ENCODE peak calls at places on chromosomes 2 and 18, in five cellular contexts. One of them, this sample, is unnamed. For H3K36me3, the result is how much of the 10 kb centered on the place peaks cover.

GRCh38 chr2:176491172-176491904 is 222.1 kb downstream of the MTX2 start:
- DNase-seq in neural progenitor cell: no peak
- DNase-seq in Panc1: no peak
- DNase-seq in SJSA1: peak
- DNase-seq in ovary: peak
- DNase-seq in this sample: peak

GRCh38 chr2:11743846-11744553 is 2.4 kb upstream of the LPIN1 start:
- DNase-seq in SJSA1: peak
- DNase-seq in ovary: peak
- DNase-seq in neural progenitor cell: peak
- DNase-seq in Panc1: peak
- DNase-seq in this sample: peak

GRCh38 chr18:69701305-69701704 is 246.4 kb downstream of the CD226 start:
- DNase-seq in Panc1: no peak
- DNase-seq in ovary: no peak
- DNase-seq in neural progenitor cell: no peak
- DNase-seq in SJSA1: no peak
- DNase-seq in this sample: no peak

GRCh38 chr18:48575658-48576453 is 37.0 kb downstream of the CTIF start:
- DNase-seq in SJSA1: no peak
- DNase-seq in ovary: no peak
- DNase-seq in neural progenitor cell: no peak
- DNase-seq in Panc1: no peak
- DNase-seq in this sample: peak

GRCh38 chr2:31413876-31414550 is 529 bp downstream of the XDH start:
- DNase-seq in neural progenitor cell: peak
- DNase-seq in SJSA1: no peak
- DNase-seq in Panc1: no peak
- DNase-seq in ovary: no peak
- DNase-seq in this sample: no peak

GRCh38 chr2:127448526-127448925 is 30.3 kb downstream of the PROC start:
- DNase-seq in ovary: no peak
- DNase-seq in Panc1: no peak
- DNase-seq in SJSA1: no peak
- DNase-seq in neural progenitor cell: no peak
- DNase-seq in this sample: no peak

GRCh38 chr2:70921839-70922590 is 13.7 kb upstream of the ATP6V1B1 start:
- DNase-seq in neural progenitor cell: no peak
- DNase-seq in ovary: no peak
- DNase-seq in Panc1: no peak
- DNase-seq in SJSA1: no peak
- DNase-seq in this sample: no peak

GRCh38 chr2:230797515-230798495 is 66.9 kb upstream of the ITM2C start:
- DNase-seq in SJSA1: no peak
- DNase-seq in ovary: no peak
- DNase-seq in Panc1: no peak
- DNase-seq in neural progenitor cell: no peak
- DNase-seq in this sample: no peak

GRCh38 chr2:102024410-102024809 is 32.6 kb downstream of the IL1R2 start:
- DNase-seq in SJSA1: no peak
- DNase-seq in neural progenitor cell: no peak
- DNase-seq in ovary: no peak
- DNase-seq in Panc1: no peak
- DNase-seq in this sample: no peak

GRCh38 chr2:71861186-71862160 is 286.2 kb downstream of the CYP26B1 start:
- DNase-seq in ovary: no peak
- DNase-seq in Panc1: no peak
- DNase-seq in neural progenitor cell: no peak
- DNase-seq in SJSA1: no peak
- DNase-seq in this sample: no peak

GRCh38 chr18:23689031-23689615 is at the start of gene LAMA3:
- DNase-seq in neural progenitor cell: peak
- DNase-seq in SJSA1: no peak
- DNase-seq in ovary: peak
- DNase-seq in Panc1: no peak
- DNase-seq in this sample: peak

GRCh38 chr2:217529271-217529670 is 473.5 kb downstream of the TNS1 start:
- DNase-seq in Panc1: no peak
- DNase-seq in neural progenitor cell: no peak
- DNase-seq in SJSA1: no peak
- DNase-seq in ovary: no peak
- DNase-seq in this sample: no peak

GRCh38 chr18:37251679-37252078 is 313.9 kb downstream of the CELF4 start:
- DNase-seq in Panc1: no peak
- DNase-seq in neural progenitor cell: no peak
- DNase-seq in ovary: no peak
- DNase-seq in SJSA1: no peak
- DNase-seq in this sample: no peak

GRCh38 chr2:191202881-191203397 is 42.3 kb upstream of the MYO1B start:
- DNase-seq in neural progenitor cell: no peak
- DNase-seq in Panc1: no peak
- DNase-seq in SJSA1: no peak
- DNase-seq in ovary: no peak
- DNase-seq in this sample: no peak

GRCh38 chr2:171630812-171631626 is 56.2 kb upstream of the DYNC1I2 start:
- DNase-seq in ovary: no peak
- DNase-seq in SJSA1: no peak
- DNase-seq in Panc1: no peak
- DNase-seq in neural progenitor cell: peak
- DNase-seq in this sample: no peak

GRCh38 chr2:207423886-207424285 is 105.9 kb upstream of the CREB1 start:
- DNase-seq in SJSA1: peak
- DNase-seq in neural progenitor cell: no peak
- DNase-seq in Panc1: no peak
- DNase-seq in ovary: no peak
- DNase-seq in this sample: no peak

GRCh38 chr2:169716938-169717690 is 16.5 kb upstream of the KLHL23 start:
- DNase-seq in SJSA1: peak
- DNase-seq in neural progenitor cell: no peak
- DNase-seq in Panc1: no peak
- DNase-seq in ovary: no peak
- DNase-seq in this sample: no peak

GRCh38 chr2:197028230-197028629 is 101.7 kb upstream of the PGAP1 start:
- DNase-seq in neural progenitor cell: no peak
- DNase-seq in Panc1: peak
- DNase-seq in SJSA1: peak
- DNase-seq in ovary: no peak
- DNase-seq in this sample: no peak

DNA sequence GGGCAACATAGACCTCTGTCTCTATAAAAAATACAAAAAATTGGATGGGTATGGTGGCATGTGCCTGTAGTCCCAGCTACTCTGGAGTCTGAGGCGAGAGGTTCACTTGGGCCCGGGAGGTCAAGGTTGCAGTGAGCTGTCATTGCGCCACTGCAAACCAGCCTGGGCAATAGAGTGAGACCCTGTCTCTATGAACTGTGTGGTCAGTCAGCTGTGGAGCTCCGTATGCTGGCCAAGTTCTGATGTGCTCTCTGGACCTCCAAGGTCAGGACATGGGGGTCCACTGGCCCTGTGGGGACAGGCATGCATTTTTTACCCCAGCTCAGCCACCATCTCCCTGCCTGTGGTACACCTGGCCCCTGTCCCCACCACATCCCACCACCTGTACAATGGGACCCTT is 71.6 kb downstream of the TMEM131 start:
- DNase-seq in neural progenitor cell: no peak
- DNase-seq in Panc1: no peak
- DNase-seq in SJSA1: no peak
- DNase-seq in ovary: no peak
- DNase-seq in this sample: no peak
- H3K36me3 ChIP-seq in neural progenitor cell: under half
- H3K36me3 ChIP-seq in Panc1: under half
- H3K36me3 ChIP-seq in SJSA1: under half
- H3K36me3 ChIP-seq in ovary: under half
- H3K36me3 ChIP-seq in this sample: under half

GRCh38 chr2:165927774-165928173 is 25.8 kb downstream of the TTC21B start:
- DNase-seq in Panc1: no peak
- DNase-seq in ovary: no peak
- DNase-seq in SJSA1: no peak
- DNase-seq in neural progenitor cell: no peak
- DNase-seq in this sample: no peak
- H3K36me3 ChIP-seq in Panc1: under half
- H3K36me3 ChIP-seq in ovary: under half
- H3K36me3 ChIP-seq in SJSA1: half or more
- H3K36me3 ChIP-seq in neural progenitor cell: under half
- H3K36me3 ChIP-seq in this sample: under half

GRCh38 chr18:62549755-62550154 is 26.9 kb downstream of the ZCCHC2 start:
- DNase-seq in Panc1: no peak
- DNase-seq in neural progenitor cell: no peak
- DNase-seq in SJSA1: no peak
- DNase-seq in ovary: no peak
- DNase-seq in this sample: no peak
- H3K36me3 ChIP-seq in Panc1: under half
- H3K36me3 ChIP-seq in neural progenitor cell: under half
- H3K36me3 ChIP-seq in SJSA1: under half
- H3K36me3 ChIP-seq in ovary: under half
- H3K36me3 ChIP-seq in this sample: under half

DNA sequence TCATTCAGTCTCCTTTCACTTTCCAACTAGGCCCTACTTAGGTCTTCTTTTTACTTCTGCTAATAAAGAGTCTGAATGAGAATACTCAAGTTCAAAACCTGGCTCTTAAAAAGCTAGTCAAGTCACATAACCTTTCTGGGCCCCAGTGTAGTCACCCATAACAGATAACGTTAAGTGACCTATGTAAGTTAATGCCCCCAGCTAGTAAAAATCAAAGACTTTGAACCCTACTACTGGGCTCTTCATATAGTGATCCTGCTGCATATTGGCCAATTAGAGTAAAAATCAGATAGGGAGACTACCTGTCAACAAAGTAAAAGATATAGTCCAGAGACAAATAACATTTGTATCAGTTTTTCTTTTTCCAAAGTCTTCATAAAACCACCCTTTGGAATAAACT is 17.7 kb downstream of the ARL5A start:
- DNase-seq in Panc1: no peak
- DNase-seq in SJSA1: no peak
- DNase-seq in ovary: no peak
- DNase-seq in neural progenitor cell: no peak
- DNase-seq in this sample: no peak
- H3K36me3 ChIP-seq in Panc1: under half
- H3K36me3 ChIP-seq in SJSA1: under half
- H3K36me3 ChIP-seq in ovary: under half
- H3K36me3 ChIP-seq in neural progenitor cell: under half
- H3K36me3 ChIP-seq in this sample: under half

DNA sequence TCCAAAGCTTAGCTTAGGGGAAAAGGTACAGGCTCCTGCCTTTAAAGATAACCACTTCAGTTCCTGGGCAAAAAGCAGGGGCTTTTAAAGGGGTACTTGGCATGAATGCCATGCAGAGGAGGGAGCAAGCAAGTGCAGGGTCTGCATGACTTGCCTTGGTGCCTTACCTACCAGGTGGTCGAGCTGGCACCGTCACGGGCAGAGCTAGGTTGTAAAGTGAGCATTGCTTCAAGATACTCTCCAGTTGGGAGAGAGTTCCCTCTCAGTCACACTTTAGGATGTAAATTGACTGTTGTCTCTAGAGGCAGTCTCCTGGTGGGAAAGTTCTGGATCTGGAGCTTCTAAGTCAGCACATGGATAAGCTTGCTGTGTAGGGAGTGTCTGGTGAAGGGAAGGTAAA is 58.6 kb upstream of the MCFD2 start:
- DNase-seq in SJSA1: no peak
- DNase-seq in neural progenitor cell: no peak
- DNase-seq in ovary: no peak
- DNase-seq in Panc1: no peak
- DNase-seq in this sample: no peak
- H3K36me3 ChIP-seq in SJSA1: under half
- H3K36me3 ChIP-seq in neural progenitor cell: under half
- H3K36me3 ChIP-seq in ovary: under half
- H3K36me3 ChIP-seq in Panc1: under half
- H3K36me3 ChIP-seq in this sample: under half

This sample was measured in aorta.